ENCODE peak calls at places on chromosomes 7 and 10, in ten cellular contexts. M, A, P, V, Y, Q, W, Z, X and U are unnamed samples.
A peak's percentile ranks its signal among the peaks of the same experiment; 100 is the strongest.

GRCh38 chr7:3168869-3169268 is 125.2 kb upstream of the CARD11 start:
- DNase-seq in M (no peak), A (no peak), P (no peak), V (no peak), Y (no peak), Q (no peak), W (no peak), Z (no peak), X (no peak), U (no peak)

GRCh38 chr7:110911632-110912031 is 179.3 kb upstream of the LRRN3 start:
- DNase-seq in M (no peak), A (no peak), P (no peak), V (no peak), Y (no peak), Q (no peak), W (no peak), Z (no peak), X (no peak), U (no peak)

GRCh38 chr10:33055636-33056035 is 97.6 kb upstream of the ITGB1 start:
- DNase-seq in M (no peak), A (no peak), P (no peak), V (no peak), Y (no peak), Q (no peak), W (no peak), Z (no peak), X (no peak), U (no peak)

GRCh38 chr10:118809372-118809695 is 54.6 kb upstream of the CACUL1 start:
- DNase-seq in M (no peak), A (no peak), P (no peak), V (no peak), Y (no peak), Q (no peak), W (no peak), Z (no peak), X (no peak), U (no peak)

GRCh38 chr7:88789480-88790064 is 6.0 kb downstream of the TEX47 start:
- DNase-seq in M (peak; percentile 61), A (no peak), P (no peak), V (no peak), Y (peak; percentile 4), Q (no peak), W (no peak), Z (peak; percentile 31), X (peak; percentile 23), U (no peak)

GRCh38 chr7:36201122-36201723 is 48.2 kb downstream of the EEPD1 start:
- DNase-seq in M (no peak), A (no peak), P (no peak), V (no peak), Y (no peak), Q (no peak), W (no peak), Z (no peak), X (no peak), U (no peak)

GRCh38 chr7:120272261-120272895 is 597 bp upstream of the KCND2 start:
- DNase-seq in M (peak; percentile 92), A (no peak), P (peak; percentile 70), V (peak; percentile 30), Y (peak; percentile 72), Q (no peak), W (no peak), Z (peak; percentile 81), X (peak; percentile 75), U (no peak)

GRCh38 chr7:34425194-34425593 is 232.8 kb upstream of the NPSR1 start:
- DNase-seq in M (no peak), A (no peak), P (no peak), V (no peak), Y (no peak), Q (no peak), W (no peak), Z (no peak), X (no peak), U (no peak)

GRCh38 chr10:70158113-70158512 is 11.6 kb upstream of the TYSND1 start:
- DNase-seq in M (no peak), A (no peak), P (peak; percentile 38), V (no peak), Y (no peak), Q (no peak), W (no peak), Z (no peak), X (no peak), U (no peak)

GRCh38 chr7:123131140-123131539 is 68.6 kb downstream of the SLC13A1 start:
- DNase-seq in M (peak; percentile 29), A (no peak), P (no peak), V (no peak), Y (no peak), Q (no peak), W (no peak), Z (no peak), X (no peak), U (no peak)

GRCh38 chr7:106110885-106111670 is 1.0 kb downstream of the SYPL1 start:
- DNase-seq in M (no peak), A (no peak), P (no peak), V (no peak), Y (no peak), Q (no peak), W (no peak), Z (peak; percentile 33), X (peak; percentile 51), U (no peak)

GRCh38 chr10:26698909-26699308 is 1.4 kb downstream of the PDSS1 start:
- DNase-seq in M (no peak), A (no peak), P (no peak), V (no peak), Y (no peak), Q (no peak), W (no peak), Z (no peak), X (no peak), U (no peak)

GRCh38 chr10:97037365-97038361 is 148.1 kb downstream of the SLIT1 start:
- DNase-seq in M (peak; percentile 96), A (peak; percentile 40), P (peak; percentile 79), V (peak; percentile 92), Y (peak; percentile 89), Q (peak; percentile 57), W (peak; percentile 81), Z (peak; percentile 89), X (peak; percentile 80), U (peak; percentile 83)
- H3K4me3 ChIP-seq in M (peak overlapping the region; percentile 36), A (peak overlapping the region; percentile 55), P (no peak overlapping the region), V (no peak overlapping the region), Y (no peak overlapping the region), Q (peak overlapping the region; percentile 73), W (peak overlapping the region; percentile 61), Z (no peak overlapping the region), X (peak overlapping the region; percentile 51), U (peak overlapping the region; percentile 52)

GRCh38 chr7:101104799-101105198 is 19.5 kb downstream of the TRIM56 start:
- DNase-seq in M (no peak), A (no peak), P (no peak), V (no peak), Y (no peak), Q (no peak), W (no peak), Z (no peak), X (no peak), U (no peak)
- H3K27me3 ChIP-seq in M (no peaks in the 10 kb centered on the region), A (no peaks in the 10 kb centered on the region), P (no peaks in the 10 kb centered on the region), V (peaks cover 99% of the 10 kb centered on the region), Y (no peaks in the 10 kb centered on the region), Q (no peaks in the 10 kb centered on the region), W (no peaks in the 10 kb centered on the region), Z (no peaks in the 10 kb centered on the region), X (no peaks in the 10 kb centered on the region), U (no peaks in the 10 kb centered on the region)

DNA sequence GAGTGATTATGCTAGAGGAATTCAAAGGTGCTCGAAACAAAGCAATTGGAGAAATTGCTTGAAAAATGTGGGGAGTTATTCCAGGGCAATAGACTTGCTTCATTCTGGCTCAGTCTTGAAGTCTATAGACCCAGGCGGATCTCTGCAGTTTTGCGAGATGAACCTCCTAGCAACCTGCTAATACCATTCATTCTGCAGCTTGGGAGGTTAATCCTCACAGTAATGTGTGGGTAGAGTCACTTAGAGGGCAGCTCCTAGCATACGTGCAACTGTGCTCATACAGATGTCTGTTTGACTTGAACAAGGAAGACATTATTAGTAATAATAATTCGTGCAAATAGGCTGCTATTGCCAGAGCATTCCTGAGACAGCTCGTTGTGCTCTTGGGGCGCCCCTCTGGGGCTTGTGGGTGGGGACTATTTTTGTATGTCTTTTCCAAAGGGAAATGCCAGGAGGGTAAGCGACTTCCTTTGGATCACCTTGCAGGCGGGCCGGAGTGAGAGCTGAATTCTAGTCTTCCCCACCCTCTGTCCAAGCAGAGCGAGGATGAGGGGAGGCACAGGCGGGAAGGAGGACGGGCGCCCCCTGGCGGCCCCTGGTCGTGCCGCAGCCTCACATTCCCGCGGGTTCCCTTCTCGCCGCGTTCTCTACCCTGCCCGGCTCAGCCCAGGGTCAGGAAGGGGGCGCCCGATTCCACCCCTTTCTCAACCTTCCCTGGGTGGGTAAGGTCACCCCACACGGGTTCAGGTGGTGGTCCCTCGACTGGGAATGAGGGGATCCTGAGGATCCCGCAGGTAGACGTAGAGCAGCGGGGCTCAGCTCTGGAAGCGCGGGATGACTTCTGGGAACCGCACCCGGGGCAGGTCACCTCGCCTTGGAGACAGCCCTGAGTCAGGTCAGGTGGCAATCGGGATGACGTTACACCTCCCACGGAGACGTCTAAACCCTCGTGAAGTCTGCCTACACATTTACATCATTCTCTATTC is 241.5 kb downstream of the PHTF2 start:
- DNase-seq in M (peak; percentile 83), A (no peak), P (peak; percentile 81), V (peak; percentile 47), Y (no peak), Q (no peak), W (peak; percentile 33), Z (peak; percentile 70), X (peak; percentile 11), U (no peak)
- TF ChIP-seq CTCF in M (peak; percentile 91), A (peak; percentile 72), P (peak; percentile 88), V (peak; percentile 40), Y (peak; percentile 16), Q (peak; percentile 69), W (peak; percentile 55), Z (peak; percentile 58), X (peak; percentile 60), U (peak; percentile 77)

GRCh38 chr10:100537475-100537874 is 1.7 kb downstream of the HIF1AN start:
- DNase-seq in M (no peak), A (no peak), P (no peak), V (no peak), Y (no peak), Q (no peak), W (no peak), Z (no peak), X (no peak), U (no peak)

GRCh38 chr10:100535715-100536353 is at the start of gene HIF1AN:
- DNase-seq in M (peak; percentile 98), A (peak; percentile 81), P (peak; percentile 88), V (peak; percentile 94), Y (peak; percentile 95), Q (peak; percentile 77), W (peak; percentile 95), Z (peak; percentile 95), X (peak; percentile 97), U (peak; percentile 90)

GRCh38 chr10:100531761-100532160 is 2.1 kb upstream of the NDUFB8 start:
- DNase-seq in M (no peak), A (no peak), P (no peak), V (no peak), Y (no peak), Q (no peak), W (no peak), Z (no peak), X (peak; percentile 42), U (no peak)

GRCh38 chr10:100534726-100535125 is 1.0 kb upstream of the HIF1AN start:
- DNase-seq in M (no peak), A (no peak), P (no peak), V (peak; percentile 66), Y (no peak), Q (no peak), W (no peak), Z (no peak), X (no peak), U (no peak)

DNA sequence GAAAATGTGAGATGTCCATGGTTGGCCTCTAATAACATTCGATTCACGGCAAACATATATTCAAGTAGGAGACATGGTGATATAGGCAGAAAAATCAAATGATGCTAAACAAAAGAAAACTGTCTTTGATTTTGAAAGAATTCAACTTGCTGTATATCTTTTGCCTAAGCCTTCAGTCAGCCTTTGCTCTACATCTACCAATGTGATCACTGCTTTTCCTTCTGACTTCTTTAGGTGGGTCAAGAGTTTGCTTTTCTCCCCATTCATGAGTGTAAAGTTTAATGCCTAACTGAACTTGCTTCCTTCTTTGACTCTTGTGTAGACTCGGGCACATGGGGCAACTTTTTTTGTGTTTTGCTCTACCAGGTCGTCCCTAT is 417 bp upstream of the HIF1AN start:
- DNase-seq in M (no peak), A (no peak), P (no peak), V (no peak), Y (no peak), Q (no peak), W (no peak), Z (no peak), X (no peak), U (no peak)
- H3K4me3 ChIP-seq in M (peak overlapping the region; percentile 73), A (peak overlapping the region; percentile 99), P (peak overlapping the region; percentile 78), V (peak overlapping the region; percentile 79), Y (peak overlapping the region; percentile 69), Q (peak overlapping the region; percentile 83), W (peak overlapping the region; percentile 90), Z (peak overlapping the region; percentile 88), X (peak overlapping the region; percentile 93), U (peak overlapping the region; percentile 65)